ENCODE peak calls at places on chromosomes 5 and 9, in nine cellular contexts. One of them, this sample, is unnamed.

GRCh38 chr9:132410642-132411041 is 631 bp downstream of the CFAP77 start:
- ATAC-seq in activated CD8-positive, alpha-beta T cell treated with anti-CD3 and anti-CD28 coated beads for 36 hours: peak
- ATAC-seq in left ventricle myocardium superior: no peak
- ATAC-seq in left lung: peak
- ATAC-seq in activated T-cell treated with anti-CD3 and anti-CD28 coated beads, Interleukin-2, amount 50 U/mL, for 4 hours: peak
- ATAC-seq in upper lobe of right lung: peak
- ATAC-seq in T-cell: peak
- ATAC-seq in K562: no peak
- ATAC-seq in effector memory CD8-positive, alpha-beta T cell: peak
- ATAC-seq in this sample: peak

GRCh38 chr5:73735032-73735734 is 109.2 kb downstream of the ARHGEF28 start:
- ATAC-seq in activated CD8-positive, alpha-beta T cell treated with anti-CD3 and anti-CD28 coated beads for 36 hours: no peak
- ATAC-seq in left ventricle myocardium superior: peak
- ATAC-seq in left lung: no peak
- ATAC-seq in activated T-cell treated with anti-CD3 and anti-CD28 coated beads, Interleukin-2, amount 50 U/mL, for 4 hours: no peak
- ATAC-seq in upper lobe of right lung: no peak
- ATAC-seq in T-cell: no peak
- ATAC-seq in K562: no peak
- ATAC-seq in effector memory CD8-positive, alpha-beta T cell: no peak
- ATAC-seq in this sample: no peak

GRCh38 chr9:37565661-37566618 is 10.2 kb downstream of the FBXO10 start:
- ATAC-seq in activated CD8-positive, alpha-beta T cell treated with anti-CD3 and anti-CD28 coated beads for 36 hours: no peak
- ATAC-seq in left ventricle myocardium superior: no peak
- ATAC-seq in left lung: no peak
- ATAC-seq in activated T-cell treated with anti-CD3 and anti-CD28 coated beads, Interleukin-2, amount 50 U/mL, for 4 hours: no peak
- ATAC-seq in upper lobe of right lung: no peak
- ATAC-seq in T-cell: no peak
- ATAC-seq in K562: no peak
- ATAC-seq in effector memory CD8-positive, alpha-beta T cell: no peak
- ATAC-seq in this sample: no peak

GRCh38 chr5:143037071-143037470 is 266.9 kb downstream of the ARHGAP26 start:
- ATAC-seq in activated CD8-positive, alpha-beta T cell treated with anti-CD3 and anti-CD28 coated beads for 36 hours: peak
- ATAC-seq in left ventricle myocardium superior: peak
- ATAC-seq in left lung: no peak
- ATAC-seq in activated T-cell treated with anti-CD3 and anti-CD28 coated beads, Interleukin-2, amount 50 U/mL, for 4 hours: no peak
- ATAC-seq in upper lobe of right lung: no peak
- ATAC-seq in T-cell: no peak
- ATAC-seq in K562: no peak
- ATAC-seq in effector memory CD8-positive, alpha-beta T cell: no peak
- ATAC-seq in this sample: peak

GRCh38 chr9:88922091-88922490 is 69.2 kb upstream of the S1PR3 start:
- ATAC-seq in activated CD8-positive, alpha-beta T cell treated with anti-CD3 and anti-CD28 coated beads for 36 hours: peak
- ATAC-seq in left ventricle myocardium superior: no peak
- ATAC-seq in left lung: no peak
- ATAC-seq in activated T-cell treated with anti-CD3 and anti-CD28 coated beads, Interleukin-2, amount 50 U/mL, for 4 hours: peak
- ATAC-seq in upper lobe of right lung: no peak
- ATAC-seq in T-cell: peak
- ATAC-seq in K562: no peak
- ATAC-seq in effector memory CD8-positive, alpha-beta T cell: peak
- ATAC-seq in this sample: no peak

GRCh38 chr5:8050616-8051015 is 181.7 kb downstream of the MTRR start:
- ATAC-seq in activated CD8-positive, alpha-beta T cell treated with anti-CD3 and anti-CD28 coated beads for 36 hours: no peak
- ATAC-seq in left ventricle myocardium superior: no peak
- ATAC-seq in left lung: no peak
- ATAC-seq in activated T-cell treated with anti-CD3 and anti-CD28 coated beads, Interleukin-2, amount 50 U/mL, for 4 hours: no peak
- ATAC-seq in upper lobe of right lung: no peak
- ATAC-seq in T-cell: no peak
- ATAC-seq in K562: no peak
- ATAC-seq in effector memory CD8-positive, alpha-beta T cell: no peak
- ATAC-seq in this sample: no peak

GRCh38 chr9:127308559-127309429 is 44.2 kb downstream of the GARNL3 start:
- ATAC-seq in activated CD8-positive, alpha-beta T cell treated with anti-CD3 and anti-CD28 coated beads for 36 hours: no peak
- ATAC-seq in left ventricle myocardium superior: peak
- ATAC-seq in left lung: peak
- ATAC-seq in activated T-cell treated with anti-CD3 and anti-CD28 coated beads, Interleukin-2, amount 50 U/mL, for 4 hours: no peak
- ATAC-seq in upper lobe of right lung: no peak
- ATAC-seq in T-cell: no peak
- ATAC-seq in K562: no peak
- ATAC-seq in effector memory CD8-positive, alpha-beta T cell: no peak
- ATAC-seq in this sample: no peak

GRCh38 chr5:159629158-159629557 is 287.1 kb upstream of the ADRA1B start:
- ATAC-seq in activated CD8-positive, alpha-beta T cell treated with anti-CD3 and anti-CD28 coated beads for 36 hours: no peak
- ATAC-seq in left ventricle myocardium superior: no peak
- ATAC-seq in left lung: no peak
- ATAC-seq in activated T-cell treated with anti-CD3 and anti-CD28 coated beads, Interleukin-2, amount 50 U/mL, for 4 hours: no peak
- ATAC-seq in upper lobe of right lung: no peak
- ATAC-seq in T-cell: no peak
- ATAC-seq in K562: no peak
- ATAC-seq in effector memory CD8-positive, alpha-beta T cell: no peak
- ATAC-seq in this sample: no peak

GRCh38 chr9:16654727-16655126 is 215.7 kb downstream of the BNC2 start:
- ATAC-seq in activated CD8-positive, alpha-beta T cell treated with anti-CD3 and anti-CD28 coated beads for 36 hours: no peak
- ATAC-seq in left ventricle myocardium superior: no peak
- ATAC-seq in left lung: no peak
- ATAC-seq in activated T-cell treated with anti-CD3 and anti-CD28 coated beads, Interleukin-2, amount 50 U/mL, for 4 hours: no peak
- ATAC-seq in upper lobe of right lung: no peak
- ATAC-seq in T-cell: no peak
- ATAC-seq in K562: no peak
- ATAC-seq in effector memory CD8-positive, alpha-beta T cell: no peak
- ATAC-seq in this sample: no peak

GRCh38 chr5:149113669-149114068 is 27.6 kb upstream of the ABLIM3 start:
- ATAC-seq in activated CD8-positive, alpha-beta T cell treated with anti-CD3 and anti-CD28 coated beads for 36 hours: no peak
- ATAC-seq in left ventricle myocardium superior: no peak
- ATAC-seq in left lung: no peak
- ATAC-seq in activated T-cell treated with anti-CD3 and anti-CD28 coated beads, Interleukin-2, amount 50 U/mL, for 4 hours: no peak
- ATAC-seq in upper lobe of right lung: no peak
- ATAC-seq in T-cell: no peak
- ATAC-seq in K562: no peak
- ATAC-seq in effector memory CD8-positive, alpha-beta T cell: no peak
- ATAC-seq in this sample: no peak

GRCh38 chr9:32523910-32524309 is 2.1 kb downstream of the RIGI start:
- ATAC-seq in activated CD8-positive, alpha-beta T cell treated with anti-CD3 and anti-CD28 coated beads for 36 hours: no peak
- ATAC-seq in left ventricle myocardium superior: no peak
- ATAC-seq in left lung: no peak
- ATAC-seq in activated T-cell treated with anti-CD3 and anti-CD28 coated beads, Interleukin-2, amount 50 U/mL, for 4 hours: no peak
- ATAC-seq in upper lobe of right lung: no peak
- ATAC-seq in T-cell: no peak
- ATAC-seq in K562: no peak
- ATAC-seq in effector memory CD8-positive, alpha-beta T cell: no peak
- ATAC-seq in this sample: no peak

GRCh38 chr5:15008476-15008875 is 136.9 kb upstream of the ANKH start:
- ATAC-seq in activated CD8-positive, alpha-beta T cell treated with anti-CD3 and anti-CD28 coated beads for 36 hours: no peak
- ATAC-seq in left ventricle myocardium superior: peak
- ATAC-seq in left lung: peak
- ATAC-seq in activated T-cell treated with anti-CD3 and anti-CD28 coated beads, Interleukin-2, amount 50 U/mL, for 4 hours: no peak
- ATAC-seq in upper lobe of right lung: peak
- ATAC-seq in T-cell: no peak
- ATAC-seq in K562: peak
- ATAC-seq in effector memory CD8-positive, alpha-beta T cell: no peak
- ATAC-seq in this sample: no peak

GRCh38 chr9:70485273-70485858 is 70.9 kb upstream of the KLF9 start:
- ATAC-seq in activated CD8-positive, alpha-beta T cell treated with anti-CD3 and anti-CD28 coated beads for 36 hours: no peak
- ATAC-seq in left ventricle myocardium superior: peak
- ATAC-seq in left lung: peak
- ATAC-seq in activated T-cell treated with anti-CD3 and anti-CD28 coated beads, Interleukin-2, amount 50 U/mL, for 4 hours: no peak
- ATAC-seq in upper lobe of right lung: peak
- ATAC-seq in T-cell: no peak
- ATAC-seq in K562: peak
- ATAC-seq in effector memory CD8-positive, alpha-beta T cell: no peak
- ATAC-seq in this sample: no peak

GRCh38 chr5:109709225-109709624 is 19.5 kb downstream of the MAN2A1 start:
- ATAC-seq in activated CD8-positive, alpha-beta T cell treated with anti-CD3 and anti-CD28 coated beads for 36 hours: no peak
- ATAC-seq in left ventricle myocardium superior: no peak
- ATAC-seq in left lung: no peak
- ATAC-seq in activated T-cell treated with anti-CD3 and anti-CD28 coated beads, Interleukin-2, amount 50 U/mL, for 4 hours: no peak
- ATAC-seq in upper lobe of right lung: no peak
- ATAC-seq in T-cell: no peak
- ATAC-seq in K562: no peak
- ATAC-seq in effector memory CD8-positive, alpha-beta T cell: no peak
- ATAC-seq in this sample: no peak

GRCh38 chr5:158117467-158118165 is 258.7 kb upstream of the CLINT1 start:
- ATAC-seq in activated CD8-positive, alpha-beta T cell treated with anti-CD3 and anti-CD28 coated beads for 36 hours: no peak
- ATAC-seq in left ventricle myocardium superior: peak
- ATAC-seq in left lung: no peak
- ATAC-seq in activated T-cell treated with anti-CD3 and anti-CD28 coated beads, Interleukin-2, amount 50 U/mL, for 4 hours: no peak
- ATAC-seq in upper lobe of right lung: no peak
- ATAC-seq in T-cell: no peak
- ATAC-seq in K562: no peak
- ATAC-seq in effector memory CD8-positive, alpha-beta T cell: no peak
- ATAC-seq in this sample: no peak

GRCh38 chr5:4038994-4039393 is 443.4 kb downstream of the IRX1 start:
- ATAC-seq in activated CD8-positive, alpha-beta T cell treated with anti-CD3 and anti-CD28 coated beads for 36 hours: no peak
- ATAC-seq in left ventricle myocardium superior: no peak
- ATAC-seq in left lung: no peak
- ATAC-seq in activated T-cell treated with anti-CD3 and anti-CD28 coated beads, Interleukin-2, amount 50 U/mL, for 4 hours: no peak
- ATAC-seq in upper lobe of right lung: no peak
- ATAC-seq in T-cell: no peak
- ATAC-seq in K562: no peak
- ATAC-seq in effector memory CD8-positive, alpha-beta T cell: no peak
- ATAC-seq in this sample: no peak

GRCh38 chr5:173065155-173065554 is 9.0 kb downstream of the CREBRF start:
- ATAC-seq in activated CD8-positive, alpha-beta T cell treated with anti-CD3 and anti-CD28 coated beads for 36 hours: peak
- ATAC-seq in left ventricle myocardium superior: no peak
- ATAC-seq in left lung: no peak
- ATAC-seq in activated T-cell treated with anti-CD3 and anti-CD28 coated beads, Interleukin-2, amount 50 U/mL, for 4 hours: peak
- ATAC-seq in upper lobe of right lung: peak
- ATAC-seq in T-cell: peak
- ATAC-seq in K562: no peak
- ATAC-seq in effector memory CD8-positive, alpha-beta T cell: peak
- ATAC-seq in this sample: peak

GRCh38 chr9:100125236-100125635 is 26.2 kb downstream of the INVS start:
- ATAC-seq in activated CD8-positive, alpha-beta T cell treated with anti-CD3 and anti-CD28 coated beads for 36 hours: no peak
- ATAC-seq in left ventricle myocardium superior: no peak
- ATAC-seq in left lung: no peak
- ATAC-seq in activated T-cell treated with anti-CD3 and anti-CD28 coated beads, Interleukin-2, amount 50 U/mL, for 4 hours: no peak
- ATAC-seq in upper lobe of right lung: no peak
- ATAC-seq in T-cell: no peak
- ATAC-seq in K562: peak
- ATAC-seq in effector memory CD8-positive, alpha-beta T cell: no peak
- ATAC-seq in this sample: no peak

GRCh38 chr5:79395296-79395695 is 118.6 kb downstream of the HOMER1 start:
- ATAC-seq in activated CD8-positive, alpha-beta T cell treated with anti-CD3 and anti-CD28 coated beads for 36 hours: no peak
- ATAC-seq in left ventricle myocardium superior: no peak
- ATAC-seq in left lung: no peak
- ATAC-seq in activated T-cell treated with anti-CD3 and anti-CD28 coated beads, Interleukin-2, amount 50 U/mL, for 4 hours: no peak
- ATAC-seq in upper lobe of right lung: no peak
- ATAC-seq in T-cell: no peak
- ATAC-seq in K562: no peak
- ATAC-seq in effector memory CD8-positive, alpha-beta T cell: no peak
- ATAC-seq in this sample: no peak

GRCh38 chr5:36079200-36079761 is 12.6 kb upstream of the UGT3A2 start:
- ATAC-seq in activated CD8-positive, alpha-beta T cell treated with anti-CD3 and anti-CD28 coated beads for 36 hours: peak
- ATAC-seq in left ventricle myocardium superior: peak
- ATAC-seq in left lung: peak
- ATAC-seq in activated T-cell treated with anti-CD3 and anti-CD28 coated beads, Interleukin-2, amount 50 U/mL, for 4 hours: peak
- ATAC-seq in upper lobe of right lung: peak
- ATAC-seq in T-cell: peak
- ATAC-seq in K562: peak
- ATAC-seq in effector memory CD8-positive, alpha-beta T cell: peak
- ATAC-seq in this sample: peak

GRCh38 chr9:92715488-92716231 is 45.7 kb upstream of the IPPK start:
- ATAC-seq in activated CD8-positive, alpha-beta T cell treated with anti-CD3 and anti-CD28 coated beads for 36 hours: no peak
- ATAC-seq in left ventricle myocardium superior: peak
- ATAC-seq in left lung: no peak
- ATAC-seq in activated T-cell treated with anti-CD3 and anti-CD28 coated beads, Interleukin-2, amount 50 U/mL, for 4 hours: no peak
- ATAC-seq in upper lobe of right lung: no peak
- ATAC-seq in T-cell: no peak
- ATAC-seq in K562: peak
- ATAC-seq in effector memory CD8-positive, alpha-beta T cell: no peak
- ATAC-seq in this sample: no peak

This sample was measured in activated T-helper 17 cell treated with anti-CD3 and anti-CD28 coated beads, Interleukin-2, amount 50 U/mL, for 72 hours.